ENCODE peak calls at places on chromosome 15, in six cellular contexts. P is esophagus squamous epithelium; G is BE2C; K is endodermal cell; N is neuronal stem cell; H is CD8-positive, alpha-beta T cell. T is an unnamed sample.

GRCh38 chr15:80966431-80967197 is 23.0 kb downstream of the MESD start:
- DNase-seq in H (no peak), G (no peak), P (no peak), K (peak; percentile 29), N (no peak), T (no peak)

GRCh38 chr15:43911235-43911661 is 84.4 kb downstream of the WDR76 start:
- DNase-seq in G (no peak), N (no peak), H (no peak), K (no peak), P (no peak), T (no peak)

GRCh38 chr15:72785452-72786243 is 2.1 kb upstream of the ADPGK start:
- DNase-seq in G (no peak), P (no peak), K (peak; percentile 66), N (no peak), H (peak; percentile 61), T (no peak)

GRCh38 chr15:40364259-40364658 is 6.2 kb downstream of the DISP2 start:
- DNase-seq in G (no peak), H (no peak), K (peak; percentile 36), P (no peak), N (no peak), T (no peak)

GRCh38 chr15:27250223-27250622 is 279.2 kb downstream of the GABRG3 start:
- DNase-seq in G (peak; percentile 57), N (no peak), K (no peak), H (no peak), P (no peak), T (no peak)

GRCh38 chr15:39016706-39017105 is 452.1 kb upstream of the RASGRP1 start:
- DNase-seq in G (no peak), K (no peak), P (no peak), N (no peak), H (no peak), T (peak; percentile 29)

GRCh38 chr15:60898896-60899295 is 330.2 kb downstream of the RORA start:
- DNase-seq in K (no peak), G (no peak), P (no peak), H (no peak), N (no peak), T (no peak)

GRCh38 chr15:49101536-49101935 is 53.9 kb downstream of the COPS2 start:
- DNase-seq in N (no peak), P (no peak), G (no peak), K (no peak), H (no peak), T (peak; percentile 66)

GRCh38 chr15:40240619-40241304 is 1.9 kb downstream of the PAK6 start:
- DNase-seq in P (no peak), G (no peak), H (no peak), K (peak; percentile 44), N (no peak), T (no peak)

GRCh38 chr15:84594617-84595290 is 6.1 kb upstream of the ZSCAN2 start:
- DNase-seq in P (no peak), K (peak; percentile 13), H (no peak), N (no peak), G (no peak), T (no peak)

GRCh38 chr15:26280281-26280680 is 417.2 kb upstream of the ATP10A start:
- DNase-seq in H (no peak), P (no peak), G (no peak), K (no peak), N (no peak), T (no peak)

GRCh38 chr15:98649996-98650870 is 1.9 kb downstream of the IGF1R start:
- DNase-seq in N (no peak), G (peak; percentile 44), K (peak; percentile 79), H (peak; percentile 68), P (no peak), T (peak; percentile 65)

GRCh38 chr15:90249123-90249863 is at the start of gene TTLL13:
- DNase-seq in H (peak; percentile 53), K (peak; percentile 99), N (peak; percentile 92), P (peak; percentile 54), G (peak; percentile 100), T (peak; percentile 97)

GRCh38 chr15:52532427-52532826 is 3.7 kb upstream of the MYO5A start:
- DNase-seq in N (no peak), K (no peak), P (no peak), H (no peak), G (no peak), T (no peak)

GRCh38 chr15:52540374-52541012 is 11.8 kb upstream of the MYO5A start:
- DNase-seq in K (no peak), G (no peak), N (no peak), P (no peak), H (no peak), T (peak; percentile 30)

DNA sequence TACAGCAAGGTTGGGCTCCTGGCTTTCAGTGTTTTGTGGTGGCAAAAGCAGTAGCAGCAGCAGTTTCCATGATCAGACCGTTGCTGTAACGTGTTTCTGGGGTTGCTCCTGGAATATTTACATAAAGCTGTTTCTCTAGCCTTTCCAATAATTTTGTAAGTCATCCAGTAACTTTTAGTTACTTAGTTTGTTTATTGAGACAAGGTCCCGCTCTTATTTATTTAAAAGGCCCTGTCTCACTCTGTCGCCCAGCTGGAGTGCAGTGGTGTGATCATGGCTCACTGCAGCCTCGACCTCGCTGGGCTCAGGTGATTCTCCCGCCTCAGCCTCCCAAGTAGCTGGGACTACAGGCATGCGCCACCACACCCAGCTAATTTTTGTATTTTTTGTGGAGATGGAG is 8.8 kb upstream of the MYO5A start:
- DNase-seq in P (no peak), K (no peak), N (no peak), H (no peak), G (no peak), T (no peak)
- H3K9me3 ChIP-seq in P (no peaks in the 10 kb centered on the region), K (peaks cover 34% of the 10 kb centered on the region), N (peaks cover 6% of the 10 kb centered on the region), H (no peaks in the 10 kb centered on the region), G (no peaks in the 10 kb centered on the region), T (no peaks in the 10 kb centered on the region)

GRCh38 chr15:25090073-25090733 is 135.4 kb downstream of the SNRPN start:
- DNase-seq in P (no peak), H (no peak), N (no peak), K (peak; percentile 24), G (no peak), T (no peak)

GRCh38 chr15:25089577-25089976 is 134.8 kb downstream of the SNRPN start:
- DNase-seq in H (no peak), N (no peak), K (peak; percentile 25), G (no peak), P (no peak), T (no peak)

GRCh38 chr15:25092661-25093060 is 137.9 kb downstream of the SNRPN start:
- DNase-seq in G (no peak), N (no peak), H (no peak), K (peak; percentile 14), P (no peak), T (no peak)

GRCh38 chr15:25093455-25094029 is 138.8 kb downstream of the SNRPN start:
- DNase-seq in K (peak; percentile 12), G (no peak), N (no peak), P (no peak), H (no peak), T (no peak)

GRCh38 chr15:25091421-25092158 is 136.8 kb downstream of the SNRPN start:
- DNase-seq in K (peak; percentile 27), H (no peak), P (no peak), G (no peak), N (no peak), T (no peak)
- H3K9me3 ChIP-seq in K (peaks cover 15% of the 10 kb centered on the region), H (peaks cover 43% of the 10 kb centered on the region), P (peaks cover 95% of the 10 kb centered on the region), G (no peaks in the 10 kb centered on the region), N (peaks cover 70% of the 10 kb centered on the region), T (no peaks in the 10 kb centered on the region)

GRCh38 chr15:37483779-37484178 is 383.4 kb upstream of the MEIS2 start:
- DNase-seq in P (no peak), G (no peak), K (no peak), N (no peak), H (no peak), T (no peak)
- H3K9me3 ChIP-seq in P (no peaks in the 10 kb centered on the region), G (no peaks in the 10 kb centered on the region), K (no peaks in the 10 kb centered on the region), N (no peaks in the 10 kb centered on the region), H (no peaks in the 10 kb centered on the region), T (no peaks in the 10 kb centered on the region)

GRCh38 chr15:25236143-25236860 is 202.5 kb downstream of the UBE3A start:
- DNase-seq in G (no peak), P (no peak), K (no peak), N (no peak), H (no peak), T (no peak)

GRCh38 chr15:25235391-25235790 is 203.4 kb downstream of the UBE3A start:
- DNase-seq in P (no peak), N (no peak), K (no peak), H (no peak), G (no peak), T (no peak)

GRCh38 chr15:25238126-25238525 is 200.7 kb downstream of the UBE3A start:
- DNase-seq in P (no peak), N (no peak), K (no peak), H (no peak), G (no peak), T (no peak)

GRCh38 chr15:25237291-25237978 is 201.4 kb downstream of the UBE3A start:
- DNase-seq in G (no peak), P (no peak), H (no peak), K (no peak), N (no peak), T (no peak)

DNA sequence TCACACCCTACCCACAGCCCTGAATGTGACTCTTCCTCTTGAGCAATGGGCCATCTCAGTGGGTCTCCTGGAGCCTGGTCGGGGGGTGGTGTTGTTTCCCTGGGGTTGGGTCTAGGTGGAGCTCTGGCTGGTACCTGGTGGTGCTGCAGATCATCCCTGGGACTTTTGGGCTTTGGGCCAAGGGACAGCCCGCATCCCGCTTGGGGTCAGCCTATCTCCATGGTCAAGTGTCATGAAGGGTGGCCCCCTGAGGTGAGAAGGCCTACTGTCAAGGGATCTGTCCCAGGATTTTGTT is 202.0 kb downstream of the UBE3A start:
- DNase-seq in N (no peak), H (no peak), G (no peak), K (no peak), P (no peak), T (no peak)
- H3K9me3 ChIP-seq in N (no peaks in the 10 kb centered on the region), H (no peaks in the 10 kb centered on the region), G (peaks cover 3% of the 10 kb centered on the region), K (no peaks in the 10 kb centered on the region), P (peaks cover 94% of the 10 kb centered on the region), T (no peaks in the 10 kb centered on the region)

DNA sequence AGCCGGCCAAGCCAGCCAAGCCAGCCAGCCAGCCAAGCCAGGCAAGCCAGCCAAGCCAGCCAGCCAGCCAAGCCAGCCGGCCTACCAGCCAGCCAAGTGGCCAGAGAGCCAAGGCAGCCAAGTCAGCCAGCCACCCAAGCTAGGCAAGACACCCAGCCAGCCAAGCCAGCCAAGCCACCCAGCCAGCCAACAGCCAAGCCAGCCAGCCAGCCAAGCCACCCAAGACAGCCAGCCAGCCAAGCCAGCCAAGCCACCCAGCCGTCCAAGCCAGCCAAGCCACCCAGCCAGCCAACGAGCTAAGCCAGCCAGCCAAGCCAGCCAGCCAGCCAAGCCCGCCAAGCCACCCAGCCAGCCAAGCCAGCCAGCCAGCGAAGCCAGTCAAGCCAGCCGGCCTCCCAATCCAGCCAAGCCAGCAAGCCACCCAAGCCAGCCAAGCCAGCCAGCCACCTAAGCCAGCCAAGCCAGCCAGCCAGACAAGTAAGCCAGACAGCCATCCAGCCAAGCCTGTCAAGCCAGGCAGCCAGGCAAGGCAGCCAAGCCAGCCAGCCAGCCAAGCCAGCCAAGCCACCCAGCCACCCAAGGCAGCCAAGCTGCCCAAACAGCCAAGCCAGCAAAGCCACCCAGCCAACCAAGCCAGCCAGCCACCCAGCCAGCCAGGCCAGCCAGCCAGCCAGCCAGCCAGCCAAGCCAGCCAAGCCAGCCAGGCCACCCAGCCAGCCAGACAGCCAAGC is 200.5 kb downstream of the GOLGA6L6 start:
- DNase-seq in P (no peak), K (peak; percentile 86), N (no peak), H (peak; percentile 37), G (peak; percentile 49), T (peak; percentile 18)
- H3K9me3 ChIP-seq in P (peaks cover 56% of the 10 kb centered on the region), K (peaks cover 65% of the 10 kb centered on the region), N (peaks cover 18% of the 10 kb centered on the region), H (no peaks in the 10 kb centered on the region), G (peaks cover 5% of the 10 kb centered on the region), T (peaks cover 23% of the 10 kb centered on the region)

T was measured in cardiac muscle cell.